ENCODE peak calls at places on chromosome 20, in ten cellular contexts. H is lower leg skin, V is uterus, E is lower lobe of right lung, N is transverse colon, J is AG09309, L is progenitor cell of endocrine pancreas, M is cardiac fibroblast, U is neural crest cell, Z is MCF 10A. K is an unnamed sample.
A peak's percentile ranks its signal among the peaks of the same experiment; 100 is the strongest.

GRCh38 chr20:34791289-34792020 is 34.0 kb downstream of the NCOA6 start:
- DNase-seq in N (no peak), L (no peak), M (peak; percentile 60), U (no peak), H (no peak), V (no peak), Z (peak; percentile 55), E (no peak), J (peak; percentile 67), K (no peak)

GRCh38 chr20:58389324-58389967 is 417 bp downstream of the VAPB start:
- DNase-seq in N (peak; percentile 48), L (peak; percentile 27), U (no peak), Z (peak; percentile 24), E (no peak), J (no peak), V (no peak), H (no peak), M (peak; percentile 40), K (no peak)

GRCh38 chr20:50870572-50871161 is 60.6 kb downstream of the ADNP start:
- DNase-seq in N (no peak), E (no peak), U (peak; percentile 40), L (peak; percentile 62), V (no peak), M (no peak), H (no peak), Z (no peak), J (no peak), K (no peak)

GRCh38 chr20:37526839-37527637 is 638 bp downstream of the BLCAP start:
- DNase-seq in E (no peak), Z (peak; percentile 55), M (peak; percentile 42), J (no peak), H (no peak), U (no peak), L (no peak), N (peak; percentile 41), V (no peak), K (no peak)

GRCh38 chr20:47795214-47795667 is 10.0 kb upstream of the SULF2 start:
- DNase-seq in E (peak; percentile 38), V (no peak), H (peak; percentile 43), Z (peak; percentile 99), N (no peak), U (no peak), J (no peak), M (no peak), L (no peak), K (no peak)

GRCh38 chr20:45592574-45593189 is 13.6 kb upstream of the WFDC8 start:
- DNase-seq in L (no peak), E (no peak), V (no peak), Z (peak; percentile 67), N (no peak), M (peak; percentile 58), J (no peak), H (no peak), U (peak; percentile 14), K (no peak)

GRCh38 chr20:57155415-57155814 is 111.0 kb downstream of the BMP7 start:
- DNase-seq in J (no peak), M (no peak), N (no peak), Z (no peak), L (no peak), V (no peak), H (no peak), E (no peak), U (no peak), K (no peak)

GRCh38 chr20:49810491-49811190 is 2.0 kb upstream of the SLC9A8 start:
- DNase-seq in N (no peak), V (no peak), J (no peak), H (no peak), U (no peak), M (no peak), Z (no peak), E (no peak), L (no peak), K (no peak)

GRCh38 chr20:50636601-50637539 is 54.5 kb downstream of the RIPOR3 start:
- DNase-seq in L (no peak), Z (no peak), V (no peak), N (no peak), J (no peak), U (no peak), M (peak; percentile 20), E (no peak), H (no peak), K (no peak)

GRCh38 chr20:49811825-49812462 is 684 bp upstream of the SLC9A8 start:
- DNase-seq in H (no peak), N (no peak), L (no peak), V (no peak), M (peak; percentile 60), E (no peak), Z (peak; percentile 26), U (no peak), J (no peak), K (no peak)

GRCh38 chr20:32466739-32467505 is 108.8 kb downstream of the ASXL1 start:
- DNase-seq in U (no peak), E (no peak), M (no peak), H (no peak), V (no peak), L (no peak), Z (no peak), J (no peak), N (no peak), K (no peak)

GRCh38 chr20:39661833-39662232 is 699.7 kb downstream of the DHX35 start:
- DNase-seq in E (no peak), N (no peak), V (no peak), U (no peak), Z (peak; percentile 58), H (no peak), L (no peak), J (no peak), M (peak; percentile 40), K (no peak)

GRCh38 chr20:17298751-17299150 is 71.9 kb downstream of the PCSK2 start:
- DNase-seq in U (no peak), L (no peak), V (no peak), N (no peak), J (no peak), Z (no peak), H (no peak), M (no peak), E (no peak), K (no peak)

GRCh38 chr20:3545401-3545925 is 74.6 kb downstream of the ATRN start:
- DNase-seq in N (no peak), H (no peak), M (no peak), V (no peak), Z (peak; percentile 17), U (no peak), L (no peak), J (no peak), E (no peak), K (no peak)

DNA sequence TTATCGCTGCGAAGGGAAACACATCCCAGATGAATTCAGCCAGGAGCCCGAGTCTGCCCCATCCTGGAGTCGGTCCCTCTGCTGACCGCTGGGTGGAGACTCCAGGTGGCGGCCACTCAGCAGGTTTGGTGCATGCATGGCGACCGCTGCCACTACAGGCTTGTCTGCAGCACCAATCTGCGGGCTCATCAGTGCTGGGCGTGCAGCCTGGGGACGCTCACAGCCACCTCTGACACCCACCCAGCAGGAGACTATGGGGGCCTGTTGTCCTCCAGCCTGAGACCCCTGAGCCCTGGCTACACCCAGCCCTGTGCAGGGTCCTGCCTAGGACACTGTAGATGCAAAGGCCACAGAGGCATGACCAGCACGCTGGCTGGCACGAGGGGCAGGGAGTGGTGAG is 40.5 kb upstream of the GATA5 start:
- DNase-seq in L (no peak), E (no peak), V (no peak), J (no peak), N (no peak), M (no peak), U (no peak), Z (peak; percentile 40), H (no peak), K (no peak)
- TF ChIP-seq CTCF in L (peak; percentile 53), E (no peak), V (no peak), J (peak; percentile 6), N (no peak), M (peak; percentile 38), U (peak; percentile 48), Z (peak; percentile 23), H (no peak), K (no peak)

DNA sequence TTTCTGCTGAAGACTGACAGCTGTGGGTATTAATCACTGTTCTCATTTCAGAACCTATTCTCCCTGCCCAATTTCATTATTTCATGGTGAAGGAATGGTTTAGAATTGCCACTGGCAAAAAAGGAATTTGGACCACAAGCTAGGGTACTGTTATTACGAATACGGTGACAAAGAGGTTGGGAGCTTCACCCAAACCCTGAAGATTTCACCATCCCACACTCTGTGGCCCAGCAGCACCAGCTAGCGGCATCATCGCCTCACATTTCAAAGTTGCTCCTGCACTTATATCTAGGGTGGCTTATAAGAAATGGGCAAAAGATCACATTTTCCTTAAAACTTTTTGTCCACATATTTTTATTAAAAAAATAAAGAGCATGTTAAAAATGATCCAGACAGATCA is 236.1 kb downstream of the SYNDIG1 start:
- DNase-seq in Z (no peak), H (no peak), U (no peak), E (no peak), V (no peak), J (peak; percentile 55), M (peak; percentile 6), L (no peak), N (no peak), K (no peak)
- TF ChIP-seq CTCF in Z (no peak), H (no peak), U (no peak), E (no peak), V (no peak), J (peak; percentile 88), M (no peak), L (no peak), N (no peak), K (no peak)

DNA sequence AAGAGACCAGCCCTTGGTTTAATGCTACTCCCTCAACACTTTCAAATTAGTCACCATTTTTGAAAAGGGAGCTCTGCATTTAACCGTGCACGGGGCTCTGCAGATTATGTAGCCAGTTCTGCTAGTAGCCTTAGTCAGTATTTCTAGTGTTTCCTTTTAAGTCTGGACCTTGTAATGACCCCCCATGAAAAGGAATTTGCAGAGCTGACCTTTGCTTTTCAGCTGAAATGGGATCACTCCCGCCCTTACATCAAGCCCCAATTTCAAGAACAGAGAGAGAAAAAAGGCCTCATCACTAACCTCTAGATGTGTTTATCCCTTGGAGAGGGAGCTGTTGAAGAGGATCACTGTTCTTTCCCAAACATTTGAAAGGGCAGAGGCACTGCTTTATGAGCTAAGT is 490.8 kb upstream of the BTBD3 start:
- DNase-seq in U (no peak), L (no peak), Z (no peak), E (no peak), J (no peak), H (no peak), V (no peak), M (no peak), N (no peak), K (no peak)
- TF ChIP-seq CTCF in U (no peak), L (no peak), Z (no peak), E (no peak), J (no peak), H (no peak), V (no peak), M (no peak), N (no peak), K (no peak)

GRCh38 chr20:8078528-8078914 is 53.5 kb upstream of the PLCB1 start:
- DNase-seq in V (no peak), H (no peak), Z (no peak), M (no peak), E (no peak), J (no peak), N (no peak), U (no peak), L (no peak), K (no peak)
- TF ChIP-seq CTCF in V (no peak), H (no peak), Z (no peak), M (no peak), E (no peak), J (no peak), N (no peak), U (no peak), L (no peak), K (no peak)

GRCh38 chr20:13953227-13953626 is 37.2 kb downstream of the SEL1L2 start:
- DNase-seq in N (no peak), M (no peak), J (no peak), U (no peak), E (no peak), V (no peak), L (no peak), Z (no peak), H (no peak), K (no peak)
- TF ChIP-seq CTCF in N (no peak), M (no peak), J (no peak), U (no peak), E (no peak), V (no peak), L (peak; percentile 19), Z (no peak), H (no peak), K (peak; percentile 26)